ENCODE peak calls at places on chromosome 16, in eight cellular contexts. S is activated CD4-positive, alpha-beta T cell treated with anti-CD3 and anti-CD28 coated beads for 48 hours; I is Right ventricle myocardium superior; C is stimulated activated CD4-positive, alpha-beta T cell treated with anti-CD3 and anti-CD28 coated beads, Interleukin-1b, Interleukin-23, amount 100 ng/mL, for 1 hour; E is MM.1S; N is GM10248; K is Calu3; B is tibial artery. O is an unnamed sample.

GRCh38 chr16:85113168-85113733 is 979 bp upstream of the CIBAR2 start:
- DNase-seq in S (no peak), I (no peak), C (no peak), E (no peak), N (no peak), K (no peak), B (no peak), O (no peak)

GRCh38 chr16:70778901-70779309 is 22.1 kb downstream of the VAC14 start:
- DNase-seq in S (peak), I (peak), C (no peak), E (no peak), N (no peak), K (no peak), B (peak), O (peak)

GRCh38 chr16:74450236-74450635 is 29.0 kb upstream of the CLEC18B start:
- DNase-seq in S (no peak), I (no peak), C (no peak), E (no peak), N (no peak), K (no peak), B (no peak), O (no peak)

GRCh38 chr16:8370374-8371015 is 219.8 kb downstream of the TMEM114 start:
- DNase-seq in S (no peak), I (no peak), C (no peak), E (no peak), N (no peak), K (peak), B (no peak), O (no peak)

GRCh38 chr16:3592559-3592958 is 15.4 kb upstream of the NLRC3 start:
- DNase-seq in S (no peak), I (no peak), C (no peak), E (no peak), N (no peak), K (no peak), B (no peak), O (no peak)

GRCh38 chr16:71590584-71590983 is 13.7 kb upstream of the TAT start:
- DNase-seq in S (no peak), I (no peak), C (no peak), E (no peak), N (no peak), K (no peak), B (no peak), O (no peak)

GRCh38 chr16:78421244-78421661 is 321.8 kb downstream of the WWOX start:
- DNase-seq in S (no peak), I (no peak), C (no peak), E (no peak), N (no peak), K (no peak), B (no peak), O (peak)

GRCh38 chr16:57325458-57325857 is 33.1 kb upstream of the CCL22 start:
- DNase-seq in S (no peak), I (no peak), C (no peak), E (no peak), N (no peak), K (no peak), B (no peak), O (no peak)

GRCh38 chr16:49811630-49812334 is 44.1 kb downstream of the ZNF423 start:
- DNase-seq in S (no peak), I (no peak), C (no peak), E (no peak), N (no peak), K (no peak), B (peak), O (no peak)

GRCh38 chr16:68359398-68360191 is 48.8 kb downstream of the PRMT7 start:
- DNase-seq in S (no peak), I (no peak), C (no peak), E (no peak), N (no peak), K (no peak), B (no peak), O (no peak)

GRCh38 chr16:2473999-2474876 is 689 bp upstream of the TBC1D24 start:
- DNase-seq in S (peak), I (peak), C (no peak), E (peak), N (peak), K (peak), B (no peak), O (peak)

GRCh38 chr16:56915311-56916105 is 16.4 kb upstream of the HERPUD1 start:
- DNase-seq in S (no peak), I (peak), C (no peak), E (no peak), N (no peak), K (no peak), B (peak), O (no peak)

GRCh38 chr16:46871587-46871986 is 12.6 kb upstream of the GPT2 start:
- DNase-seq in S (no peak), I (no peak), C (no peak), E (no peak), N (no peak), K (no peak), B (no peak), O (no peak)

GRCh38 chr16:66523861-66524354 is 26.0 kb downstream of the TK2 start:
- DNase-seq in S (no peak), I (no peak), C (no peak), E (peak), N (peak), K (no peak), B (no peak), O (no peak)

GRCh38 chr16:87583453-87584131 is 18.7 kb upstream of the JPH3 start:
- DNase-seq in S (no peak), I (no peak), C (no peak), E (no peak), N (no peak), K (no peak), B (peak), O (no peak)

GRCh38 chr16:28974007-28974436 is 556 bp upstream of the SPNS1 start:
- DNase-seq in S (peak), I (peak), C (no peak), E (no peak), N (no peak), K (peak), B (no peak), O (peak)

GRCh38 chr16:73006021-73006420 is 41.9 kb downstream of the ZFHX3 start:
- DNase-seq in S (no peak), I (no peak), C (no peak), E (no peak), N (no peak), K (no peak), B (no peak), O (no peak)

GRCh38 chr16:919658-920631 is 50.8 kb downstream of the LMF1 start:
- DNase-seq in S (no peak), I (peak), C (no peak), E (no peak), N (no peak), K (no peak), B (no peak), O (no peak)

GRCh38 chr16:89467382-89467781 is 23.0 kb downstream of the ANKRD11 start:
- DNase-seq in S (no peak), I (no peak), C (no peak), E (no peak), N (no peak), K (no peak), B (no peak), O (no peak)

GRCh38 chr16:75627856-75628255 is 4.8 kb upstream of the ADAT1 start:
- DNase-seq in S (no peak), I (no peak), C (no peak), E (no peak), N (no peak), K (no peak), B (no peak), O (no peak)

GRCh38 chr16:80341242-80341641 is 199.6 kb upstream of the DYNLRB2 start:
- DNase-seq in S (no peak), I (no peak), C (no peak), E (no peak), N (no peak), K (no peak), B (no peak), O (no peak)

GRCh38 chr16:56294599-56294998 is 103.3 kb downstream of the GNAO1 start:
- DNase-seq in S (no peak), I (no peak), C (no peak), E (no peak), N (no peak), K (no peak), B (no peak), O (no peak)

GRCh38 chr16:25020112-25020591 is 5.0 kb upstream of the ARHGAP17 start:
- DNase-seq in S (no peak), I (no peak), C (no peak), E (no peak), N (no peak), K (no peak), B (no peak), O (no peak)

GRCh38 chr16:86554917-86555762 is at the start of gene MTHFSD:
- DNase-seq in S (peak), I (peak), C (peak), E (peak), N (peak), K (peak), B (peak), O (peak)

GRCh38 chr16:87331241-87331801 is 14.1 kb upstream of the C16orf95 start:
- DNase-seq in S (no peak), I (peak), C (no peak), E (no peak), N (no peak), K (no peak), B (no peak), O (no peak)

GRCh38 chr16:946048-946395 is 24.8 kb downstream of the LMF1 start:
- DNase-seq in S (no peak), I (no peak), C (no peak), E (no peak), N (no peak), K (peak), B (no peak), O (no peak)

GRCh38 chr16:19513377-19514053 is 8.4 kb downstream of the GDE1 start:
- DNase-seq in S (no peak), I (no peak), C (no peak), E (no peak), N (no peak), K (no peak), B (no peak), O (no peak)

GRCh38 chr16:70691223-70692129 is 5.6 kb upstream of the MTSS2 start:
- DNase-seq in S (no peak), I (peak), C (no peak), E (no peak), N (no peak), K (no peak), B (peak), O (no peak)

GRCh38 chr16:79599256-79599836 is 1.2 kb downstream of the MAF start:
- DNase-seq in S (peak), I (peak), C (no peak), E (no peak), N (peak), K (peak), B (no peak), O (peak)

GRCh38 chr16:64144612-64145011 is 977.3 kb downstream of the CDH11 start:
- DNase-seq in S (no peak), I (no peak), C (no peak), E (no peak), N (no peak), K (no peak), B (no peak), O (no peak)

GRCh38 chr16:51129105-51129504 is 22.0 kb downstream of the SALL1 start:
- DNase-seq in S (no peak), I (no peak), C (no peak), E (no peak), N (no peak), K (no peak), B (no peak), O (peak)

O was measured in H1.